ENCODE peak calls at places on chromosomes 11 and 22, in nine cellular contexts. Q is ascending aorta, V is cardiac fibroblast, L is A549, S is right lobe of liver, J is tibial nerve, U is H1, O is Panc1, C is coronary artery. F is an unnamed sample.

GRCh38 chr11:36371590-36371989 is 75.5 kb downstream of the PRR5L start:
- DNase-seq in Q (no peak), V (no peak), L (no peak), S (no peak), J (no peak), U (no peak), O (no peak), C (no peak), F (no peak)

GRCh38 chr11:68115285-68115684 is 5.9 kb downstream of the CHKA start:
- DNase-seq in Q (no peak), V (no peak), L (no peak), S (no peak), J (no peak), U (no peak), O (no peak), C (no peak), F (no peak)

GRCh38 chr11:133930767-133931448 is 25.9 kb downstream of the IGSF9B start:
- DNase-seq in Q (no peak), V (peak), L (peak), S (no peak), J (no peak), U (peak), O (no peak), C (no peak), F (no peak)

GRCh38 chr11:57649826-57650738 is at the start of gene YPEL4:
- DNase-seq in Q (peak), V (peak), L (peak), S (no peak), J (no peak), U (peak), O (no peak), C (peak), F (no peak)

GRCh38 chr11:121591405-121592033 is 138.8 kb upstream of the SORL1-AS1 start:
- DNase-seq in Q (peak), V (peak), L (peak), S (peak), J (peak), U (peak), O (peak), C (no peak), F (peak)

GRCh38 chr11:85898456-85898855 is 43.3 kb downstream of the CCDC83 start:
- DNase-seq in Q (no peak), V (peak), L (no peak), S (no peak), J (no peak), U (no peak), O (no peak), C (no peak), F (no peak)

GRCh38 chr11:134518616-134519389 is 106.8 kb upstream of the B3GAT1 start:
- DNase-seq in Q (no peak), V (no peak), L (no peak), S (no peak), J (no peak), U (no peak), O (no peak), C (no peak), F (no peak)

GRCh38 chr22:35930933-35931332 is 97.7 kb downstream of the RBFOX2 start:
- DNase-seq in Q (no peak), V (peak), L (peak), S (no peak), J (no peak), U (no peak), O (peak), C (no peak), F (peak)

GRCh38 chr11:119723952-119724325 is 5.1 kb downstream of the NECTIN1 start:
- DNase-seq in Q (no peak), V (no peak), L (no peak), S (no peak), J (no peak), U (no peak), O (no peak), C (no peak), F (no peak)

DNA sequence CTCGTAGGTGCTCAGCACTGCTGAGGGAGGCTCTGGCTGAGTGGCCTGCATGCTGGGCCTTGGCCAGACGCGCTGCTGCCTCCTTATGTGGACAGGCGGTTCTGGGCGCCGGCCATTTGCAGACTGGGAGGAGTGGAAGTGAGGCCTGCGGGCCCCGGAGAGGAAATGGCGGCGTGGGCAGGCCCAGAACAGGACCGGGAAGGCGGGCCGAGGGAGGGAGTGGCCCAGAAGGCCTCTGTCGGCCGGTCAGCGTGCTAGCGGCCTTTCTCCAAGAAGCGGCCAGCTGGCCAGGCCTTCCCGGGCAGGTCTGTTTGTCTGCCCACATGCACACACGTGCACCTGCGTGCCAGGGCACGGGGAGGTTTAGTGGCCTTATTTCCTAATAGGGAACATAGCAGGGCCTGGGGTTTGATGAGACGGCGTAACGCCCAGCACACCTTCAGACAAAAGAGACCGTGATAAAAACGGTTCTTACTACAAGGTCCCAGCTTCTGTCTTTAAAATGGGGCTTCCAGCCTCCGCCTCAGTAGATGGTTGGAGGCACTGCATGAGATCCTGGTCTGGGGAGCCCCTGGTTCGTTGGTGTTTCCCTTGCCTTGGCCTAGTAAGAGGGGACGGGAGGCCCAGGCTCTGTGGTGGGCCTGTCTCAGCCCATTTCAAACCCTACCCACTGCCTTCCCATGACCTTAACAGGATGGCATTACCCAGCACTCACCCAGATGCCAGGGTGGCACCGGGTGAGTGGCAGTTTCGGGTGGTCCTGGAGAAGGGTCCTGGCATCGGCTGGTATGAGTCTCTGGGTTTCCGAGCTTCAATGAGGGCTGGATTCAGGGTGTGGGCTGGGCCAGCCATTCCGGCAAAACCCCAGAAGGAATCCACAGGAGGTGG is 65.1 kb upstream of the PPARA start:
- DNase-seq in Q (peak), V (peak), L (no peak), S (peak), J (peak), U (no peak), O (no peak), C (peak), F (no peak)
- H3K4me3 ChIP-seq in Q (peak), V (peak), L (peak), S (peak), J (peak), U (no peak), O (peak), C (peak), F (peak)

GRCh38 chr11:123588863-123589262 is 65.6 kb downstream of the SCN3B start:
- DNase-seq in Q (no peak), V (no peak), L (no peak), S (no peak), J (no peak), U (no peak), O (no peak), C (no peak), F (no peak)

GRCh38 chr11:123587559-123587958 is 66.9 kb downstream of the SCN3B start:
- DNase-seq in Q (no peak), V (no peak), L (no peak), S (no peak), J (no peak), U (no peak), O (no peak), C (no peak), F (no peak)

GRCh38 chr11:123593570-123593969 is 60.9 kb downstream of the SCN3B start:
- DNase-seq in Q (no peak), V (no peak), L (no peak), S (no peak), J (no peak), U (no peak), O (no peak), C (no peak), F (no peak)

GRCh38 chr11:123588117-123588815 is 66.2 kb downstream of the SCN3B start:
- DNase-seq in Q (no peak), V (no peak), L (peak), S (peak), J (no peak), U (no peak), O (no peak), C (no peak), F (no peak)

DNA sequence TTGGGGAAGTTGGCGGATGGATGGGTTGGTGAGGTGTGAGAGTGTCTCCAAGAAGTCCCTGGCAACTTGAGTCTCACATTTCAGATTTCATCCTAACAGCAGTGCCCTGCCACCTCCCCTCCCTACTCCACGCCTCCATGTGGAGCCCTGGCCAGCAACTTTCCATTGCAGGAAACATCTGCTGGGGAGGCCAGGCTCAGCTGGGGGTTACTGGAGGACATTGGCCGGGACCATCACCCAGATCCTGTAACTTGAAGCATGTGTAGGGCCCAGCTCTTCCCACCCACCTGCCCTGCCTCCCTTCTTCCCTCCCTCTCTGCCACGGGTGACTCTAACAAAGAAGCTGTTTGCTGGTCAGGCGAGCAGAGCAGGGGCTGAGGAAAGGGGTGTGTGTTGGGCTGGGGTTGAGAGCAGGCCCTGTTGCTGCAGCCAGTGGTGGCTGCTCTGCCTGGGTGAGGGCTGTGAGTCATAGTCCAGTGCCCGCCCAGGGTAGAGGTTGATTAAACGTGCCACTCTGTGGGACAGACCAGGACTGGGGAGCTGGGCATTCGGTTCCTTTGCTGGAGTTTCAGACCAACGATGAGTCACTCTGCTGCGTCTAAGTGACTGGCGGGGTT is 64.0 kb downstream of the SCN3B start:
- DNase-seq in Q (no peak), V (peak), L (peak), S (no peak), J (no peak), U (no peak), O (no peak), C (no peak), F (no peak)
- TF ChIP-seq CTCF in Q (no peak), V (no peak), L (no peak), S (no peak), J (no peak), U (no peak), O (no peak), C (no peak), F (no peak)

DNA sequence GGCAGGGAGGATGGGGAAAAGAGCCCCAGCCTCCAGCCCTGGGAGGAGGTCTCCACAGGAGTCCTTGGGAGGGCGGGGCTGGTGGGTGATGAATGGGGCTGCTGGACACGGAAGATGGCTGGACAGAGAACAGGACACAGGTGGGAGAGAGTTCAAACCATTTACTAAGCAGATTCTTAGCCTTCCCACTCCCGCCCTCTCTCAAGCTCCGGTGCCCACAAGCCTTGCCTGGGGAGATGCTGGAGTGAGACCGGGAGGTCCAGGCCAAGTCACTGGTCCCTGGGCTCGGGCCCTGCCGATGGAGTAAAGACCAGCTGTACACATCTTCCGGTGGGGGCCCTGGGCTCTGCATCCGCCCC is 1.4 kb downstream of the CLDN5 start:
- DNase-seq in Q (peak), V (no peak), L (no peak), S (no peak), J (no peak), U (no peak), O (no peak), C (no peak), F (no peak)
- H3K4me3 ChIP-seq in Q (no peak), V (no peak), L (no peak), S (peak), J (no peak), U (peak), O (no peak), C (peak), F (no peak)

GRCh38 chr11:8315463-8315862 is 51.8 kb upstream of the LMO1 start:
- DNase-seq in Q (no peak), V (no peak), L (no peak), S (no peak), J (no peak), U (no peak), O (no peak), C (no peak), F (no peak)

GRCh38 chr11:8323161-8323935 is 59.7 kb upstream of the LMO1 start:
- DNase-seq in Q (no peak), V (no peak), L (no peak), S (no peak), J (no peak), U (no peak), O (no peak), C (no peak), F (no peak)

GRCh38 chr11:8321876-8322275 is 58.2 kb upstream of the LMO1 start:
- DNase-seq in Q (no peak), V (no peak), L (no peak), S (no peak), J (no peak), U (no peak), O (no peak), C (no peak), F (no peak)

GRCh38 chr11:8317164-8317563 is 53.5 kb upstream of the LMO1 start:
- DNase-seq in Q (no peak), V (no peak), L (no peak), S (no peak), J (no peak), U (no peak), O (no peak), C (no peak), F (no peak)

DNA sequence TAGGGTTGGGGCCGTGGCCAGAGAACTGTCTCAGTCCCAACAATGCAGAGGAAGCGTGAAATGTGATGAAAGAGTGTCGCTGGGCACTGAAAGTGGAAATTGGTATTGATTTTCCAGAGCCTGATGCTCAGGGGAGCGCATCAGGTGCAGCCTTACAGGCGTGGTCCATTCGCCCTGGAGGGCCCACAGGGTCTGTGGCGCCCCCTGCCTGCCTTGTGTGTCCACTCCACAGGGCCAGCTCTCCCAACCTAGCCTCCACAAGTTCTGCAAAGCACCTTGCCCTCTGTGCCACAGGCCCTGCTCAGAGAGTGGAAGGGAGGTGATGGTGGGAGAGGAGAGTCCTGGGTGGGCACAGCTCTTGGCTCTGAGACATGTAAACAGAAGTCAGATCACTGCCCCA is 54.9 kb upstream of the LMO1 start:
- DNase-seq in Q (no peak), V (no peak), L (no peak), S (no peak), J (no peak), U (peak), O (no peak), C (no peak), F (no peak)
- TF ChIP-seq CTCF in Q (no peak), V (no peak), L (peak), S (no peak), J (no peak), U (peak), O (peak), C (no peak), F (peak)

DNA sequence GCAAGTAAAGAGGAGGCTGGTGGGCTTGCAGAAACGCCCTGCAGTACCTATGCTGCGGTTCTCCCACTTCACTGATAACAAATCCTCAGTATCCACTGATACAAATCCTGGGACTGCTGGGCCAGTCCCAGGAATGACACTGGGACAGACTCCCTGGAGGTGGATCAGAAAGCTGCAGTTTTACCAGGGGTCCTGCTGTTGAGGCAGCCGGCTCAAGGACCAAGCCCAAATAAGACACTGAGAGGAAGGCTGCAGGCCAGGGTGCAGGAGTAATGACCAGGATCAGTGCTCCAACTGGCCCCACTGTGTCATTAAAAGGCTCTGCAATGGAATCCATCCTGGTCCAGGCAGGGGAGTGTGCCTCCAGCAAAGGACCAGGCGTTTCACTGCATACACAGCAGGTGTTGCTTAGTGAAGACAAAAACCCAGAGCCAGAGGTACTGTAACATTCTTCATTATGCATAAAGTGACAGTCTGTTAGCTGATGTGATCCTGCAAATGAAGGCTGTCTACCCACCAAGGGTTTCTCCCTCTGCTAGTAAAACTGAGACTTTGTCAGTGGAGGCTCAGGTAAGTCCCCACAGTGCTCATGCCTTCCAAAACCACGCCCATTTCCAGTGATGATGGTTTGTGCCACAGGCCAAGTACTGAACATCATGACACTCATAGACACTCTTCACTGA is 1.4 kb upstream of the C22orf39 start:
- DNase-seq in Q (no peak), V (no peak), L (no peak), S (no peak), J (no peak), U (no peak), O (no peak), C (no peak), F (no peak)
- H3K4me3 ChIP-seq in Q (no peak), V (no peak), L (no peak), S (no peak), J (no peak), U (peak), O (no peak), C (no peak), F (peak)

GRCh38 chr22:20507253-20508066 is at the start of gene MED15:
- DNase-seq in Q (peak), V (peak), L (peak), S (peak), J (peak), U (peak), O (no peak), C (peak), F (peak)
- TF ChIP-seq CTCF in Q (no peak), V (no peak), L (no peak), S (no peak), J (no peak), U (no peak), O (no peak), C (no peak), F (no peak)

GRCh38 chr11:114564836-114565235 is 5.2 kb upstream of the NXPE1 start:
- DNase-seq in Q (no peak), V (no peak), L (no peak), S (no peak), J (no peak), U (no peak), O (no peak), C (no peak), F (no peak)

GRCh38 chr11:114562166-114562916 is 2.7 kb upstream of the NXPE1 start:
- DNase-seq in Q (no peak), V (no peak), L (no peak), S (no peak), J (no peak), U (no peak), O (no peak), C (no peak), F (no peak)

GRCh38 chr11:114556135-114556534 is 3.5 kb downstream of the NXPE1 start:
- DNase-seq in Q (no peak), V (no peak), L (no peak), S (no peak), J (no peak), U (no peak), O (no peak), C (no peak), F (no peak)

GRCh38 chr11:114563077-114563476 is 3.4 kb upstream of the NXPE1 start:
- DNase-seq in Q (no peak), V (peak), L (no peak), S (no peak), J (no peak), U (no peak), O (no peak), C (no peak), F (no peak)

GRCh38 chr11:114559425-114560310 is at the start of gene NXPE1:
- DNase-seq in Q (no peak), V (no peak), L (no peak), S (no peak), J (no peak), U (no peak), O (no peak), C (no peak), F (no peak)
- H3K4me3 ChIP-seq in Q (no peak), V (no peak), L (no peak), S (no peak), J (no peak), U (no peak), O (no peak), C (no peak), F (no peak)

DNA sequence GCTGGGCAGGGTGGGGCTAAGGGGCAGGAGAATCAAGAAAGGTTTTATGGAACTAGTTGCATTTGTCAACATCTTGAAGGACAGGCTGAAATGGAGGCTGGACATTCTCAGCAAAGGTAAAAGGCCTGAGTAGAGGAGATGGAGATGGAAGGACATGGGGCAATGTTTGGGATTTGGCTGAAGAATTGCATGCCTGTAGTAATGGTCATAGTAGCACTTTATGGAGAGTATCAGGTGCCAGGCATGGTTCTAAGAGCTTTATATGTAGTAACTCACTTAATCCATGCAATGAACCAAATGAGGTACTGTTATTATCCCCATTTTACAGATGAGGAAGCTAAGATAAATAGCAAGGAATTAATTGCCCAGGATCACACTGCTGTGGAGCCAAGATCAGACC is 23.9 kb downstream of the BMAL1 start:
- DNase-seq in Q (no peak), V (no peak), L (no peak), S (no peak), J (no peak), U (peak), O (no peak), C (no peak), F (no peak)
- TF ChIP-seq CTCF in Q (no peak), V (no peak), L (no peak), S (no peak), J (no peak), U (no peak), O (no peak), C (no peak), F (no peak)

GRCh38 chr22:49972163-49973017 is 11.8 kb downstream of the PIM3 start:
- DNase-seq in Q (peak), V (no peak), L (no peak), S (peak), J (peak), U (peak), O (no peak), C (peak), F (no peak)
- H3K4me3 ChIP-seq in Q (peak), V (no peak), L (peak), S (peak), J (peak), U (no peak), O (no peak), C (peak), F (peak)

DNA sequence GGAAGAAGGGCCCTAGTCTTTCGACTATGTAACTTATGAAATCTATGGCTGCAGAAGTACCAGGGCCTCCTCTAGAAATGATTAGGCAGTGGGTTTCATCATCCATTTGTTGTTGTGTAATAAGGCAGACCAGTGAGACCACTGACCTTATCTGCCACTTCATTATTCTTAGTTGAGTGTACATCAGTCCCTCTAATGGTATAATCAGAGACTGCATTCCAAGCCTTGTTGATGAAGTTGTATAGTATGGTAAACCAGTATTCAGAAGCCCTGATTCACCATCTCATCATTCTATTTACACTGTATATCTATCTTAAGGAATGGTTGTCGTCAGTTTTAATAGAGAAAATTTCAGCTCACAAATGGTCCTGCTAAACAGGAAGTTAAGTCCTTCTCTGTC is 32.2 kb upstream of the GRIA4 start:
- DNase-seq in Q (no peak), V (peak), L (no peak), S (no peak), J (no peak), U (no peak), O (peak), C (no peak), F (no peak)
- TF ChIP-seq CTCF in Q (no peak), V (peak), L (no peak), S (no peak), J (no peak), U (no peak), O (peak), C (no peak), F (no peak)

F was measured in HFF-Myc.